ENCODE peak calls at places on chromosomes 6 and 20, in eight cellular contexts. H is brain microvascular endothelial cell, V is tibial nerve, O is choroid plexus epithelial cell, W is colonic mucosa, P is A549, D is foreskin fibroblast, R is endothelial cell of umbilical vein. B is an unnamed sample.

GRCh38 chr6:44234101-44235090 is 11.0 kb downstream of the SLC29A1 start:
- DNase-seq in H (peak; percentile 65), P (peak; percentile 61), O (peak; percentile 87), V (peak; percentile 49), W (peak; percentile 61), R (peak; percentile 69), D (peak; percentile 91), B (no peak)

GRCh38 chr6:64084201-64084663 is 448.6 kb downstream of the PHF3 start:
- DNase-seq in H (no peak), O (no peak), W (peak; percentile 37), R (no peak), P (peak; percentile 1), V (no peak), D (no peak), B (no peak)

GRCh38 chr6:10033223-10033829 is 381.5 kb downstream of the TFAP2A start:
- DNase-seq in P (peak; percentile 97), D (peak; percentile 46), O (no peak), W (no peak), H (no peak), R (no peak), V (no peak), B (no peak)

GRCh38 chr6:149860834-149861602 is 3.1 kb downstream of the LRP11 start:
- DNase-seq in O (peak; percentile 76), P (no peak), D (no peak), R (peak; percentile 62), H (no peak), W (no peak), V (no peak), B (no peak)

GRCh38 chr6:91317247-91317646 is 730.4 kb upstream of the MAP3K7 start:
- DNase-seq in D (no peak), O (peak; percentile 73), W (no peak), H (no peak), R (no peak), P (no peak), V (no peak), B (no peak)

GRCh38 chr6:40912158-40912946 is 126.7 kb downstream of the UNC5CL start:
- DNase-seq in W (peak; percentile 69), V (no peak), D (peak; percentile 44), H (no peak), P (peak; percentile 73), R (peak; percentile 34), O (peak; percentile 36), B (peak; percentile 47)

GRCh38 chr6:156949376-156949775 is 172.2 kb downstream of the ARID1B start:
- DNase-seq in P (peak; percentile 21), D (peak; percentile 80), V (no peak), O (peak; percentile 72), R (peak; percentile 41), W (no peak), H (peak; percentile 76), B (no peak)

GRCh38 chr6:1482381-1483166 is 93.2 kb downstream of the FOXF2 start:
- DNase-seq in R (no peak), V (no peak), W (no peak), D (no peak), O (no peak), P (no peak), H (no peak), B (no peak)

GRCh38 chr6:105898286-105898685 is 187.8 kb upstream of the PRDM1 start:
- DNase-seq in W (no peak), R (no peak), P (no peak), D (peak; percentile 77), V (no peak), H (peak; percentile 16), O (peak; percentile 12), B (no peak)

GRCh38 chr20:56069016-56069415 is 63.7 kb upstream of the CBLN4 start:
- DNase-seq in D (no peak), H (no peak), P (no peak), R (no peak), V (no peak), W (no peak), O (no peak), B (no peak)

GRCh38 chr6:149084761-149085574 is 232.5 kb upstream of the TAB2 start:
- DNase-seq in V (no peak), H (no peak), R (no peak), P (no peak), O (no peak), D (no peak), W (no peak), B (no peak)

GRCh38 chr20:4412216-4412615 is 309.5 kb upstream of the PRND start:
- DNase-seq in D (no peak), O (no peak), P (no peak), H (no peak), R (no peak), V (no peak), W (no peak), B (no peak)

GRCh38 chr20:44295995-44296394 is 15.0 kb downstream of the FITM2 start:
- DNase-seq in O (no peak), D (no peak), P (no peak), R (no peak), V (no peak), W (peak; percentile 33), H (no peak), B (no peak)

GRCh38 chr6:90144928-90145520 is 151.6 kb downstream of the BACH2 start:
- DNase-seq in P (no peak), V (no peak), W (no peak), H (no peak), R (no peak), O (no peak), D (no peak), B (no peak)

DNA sequence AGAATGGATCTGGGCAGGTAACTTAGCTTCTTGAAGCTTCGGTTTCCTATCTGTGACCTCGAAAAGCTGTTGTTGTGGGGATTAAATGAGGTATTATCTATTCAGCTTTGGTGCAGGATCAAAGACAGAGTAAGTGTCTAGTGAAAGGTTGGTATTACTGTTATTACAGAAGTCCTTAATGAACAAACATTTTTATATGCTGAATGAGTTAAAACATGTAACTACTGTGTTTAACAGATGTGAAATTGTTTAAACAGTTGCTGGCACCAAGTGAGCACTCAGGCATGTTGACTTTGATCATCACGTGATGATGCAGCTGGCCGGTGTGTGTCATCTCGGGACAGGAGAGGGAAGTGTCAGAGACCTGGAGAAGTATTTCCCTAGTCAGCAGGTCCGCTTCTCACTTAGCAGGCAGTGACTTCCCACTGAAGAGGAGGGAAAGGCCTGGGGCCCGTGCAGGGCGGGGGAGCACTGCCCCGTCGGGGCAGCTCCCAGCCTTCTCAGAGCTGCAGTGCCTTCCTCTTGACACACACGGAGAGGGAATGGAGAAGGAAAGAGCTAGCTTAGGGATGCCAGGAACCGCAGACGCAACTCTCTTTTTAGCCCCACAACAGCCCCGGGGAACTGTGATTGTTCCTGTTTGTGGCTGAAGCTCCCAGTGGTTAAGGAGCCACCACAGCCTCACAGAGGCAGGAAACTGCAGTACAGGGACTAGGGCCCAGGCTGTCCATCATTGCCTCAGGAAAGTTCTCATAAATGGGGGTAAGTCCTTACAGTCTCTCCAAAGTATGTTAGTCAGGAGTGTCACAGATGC is 18.0 kb downstream of the TUBB2A start:
- DNase-seq in V (peak; percentile 45), O (peak; percentile 92), P (peak; percentile 36), H (peak; percentile 65), W (peak; percentile 85), R (no peak), D (peak; percentile 91), B (no peak)
- TF ChIP-seq CTCF in V (no peak), O (no peak), P (no peak), H (no peak), W (no peak), R (no peak), D (no peak), B (no peak)

GRCh38 chr6:83517500-83517899 is 5.2 kb downstream of the PRSS35 start:
- DNase-seq in W (no peak), R (no peak), O (no peak), V (no peak), H (no peak), P (no peak), D (no peak), B (no peak)

GRCh38 chr6:83509416-83509815 is 2.9 kb upstream of the PRSS35 start:
- DNase-seq in O (peak; percentile 7), R (no peak), D (peak; percentile 15), V (no peak), H (no peak), W (no peak), P (no peak), B (no peak)

GRCh38 chr6:83514877-83515466 is 2.6 kb downstream of the PRSS35 start:
- DNase-seq in O (peak; percentile 85), W (peak; percentile 42), V (no peak), H (peak; percentile 59), P (peak; percentile 57), R (peak; percentile 75), D (peak; percentile 82), B (no peak)

DNA sequence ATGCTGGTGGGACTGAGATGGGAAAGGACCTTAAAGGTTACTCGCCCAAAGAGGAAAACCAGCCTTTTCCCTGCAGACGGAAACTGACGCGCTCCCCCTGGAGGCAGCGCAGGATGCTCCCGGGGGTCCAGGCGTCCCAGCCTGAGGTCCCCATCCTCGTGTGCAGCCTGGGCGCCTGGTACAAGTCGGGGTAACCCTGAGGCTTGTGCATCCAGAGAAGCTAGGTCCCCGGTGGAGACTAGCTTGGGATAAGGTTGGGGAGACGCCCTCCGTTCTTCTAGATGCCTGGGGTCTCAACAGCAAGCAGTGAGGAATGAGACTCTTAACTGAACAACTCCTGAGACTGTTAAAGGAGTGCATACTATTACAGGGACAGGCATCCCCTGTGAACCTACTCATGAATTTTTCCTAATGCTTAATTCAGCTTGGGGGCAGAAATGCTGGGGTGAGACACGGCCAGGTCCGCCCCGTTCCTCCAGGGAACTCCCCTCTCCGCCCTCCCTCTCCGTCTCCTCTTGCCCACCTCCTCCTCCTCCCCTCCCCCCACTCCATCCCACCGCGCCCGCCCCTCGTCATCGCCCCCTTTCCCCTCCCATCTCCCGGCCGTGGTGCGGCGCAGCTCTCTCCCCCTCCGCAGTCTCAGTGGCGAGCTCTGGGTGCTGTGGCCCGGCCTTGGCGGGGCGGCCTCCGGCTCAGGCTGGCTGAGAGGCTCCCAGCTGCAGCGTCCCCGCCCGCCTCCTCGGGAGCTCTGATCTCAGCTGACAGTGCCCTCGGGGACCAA is at the start of gene PRSS35:
- DNase-seq in W (peak; percentile 57), D (peak; percentile 77), P (peak; percentile 57), H (peak; percentile 38), O (peak; percentile 60), V (no peak), R (peak; percentile 53), B (peak; percentile 43)
- TF ChIP-seq CTCF in W (peak; percentile 67), D (peak; percentile 84), P (peak; percentile 76), H (peak; percentile 95), O (peak; percentile 95), V (peak; percentile 61), R (peak; percentile 90), B (peak; percentile 42)

GRCh38 chr20:41604002-41604401 is 14.2 kb downstream of the CHD6 start:
- DNase-seq in O (no peak), W (no peak), R (no peak), V (no peak), D (no peak), P (no peak), H (no peak), B (no peak)
- TF ChIP-seq CTCF in O (peak; percentile 38), W (no peak), R (no peak), V (no peak), D (no peak), P (peak; percentile 8), H (peak; percentile 33), B (no peak)

GRCh38 chr20:939606-940005 is 23.5 kb upstream of the ANGPT4 start:
- DNase-seq in O (no peak), V (no peak), R (no peak), H (no peak), P (no peak), D (no peak), W (no peak), B (no peak)
- TF ChIP-seq CTCF in O (no peak), V (no peak), R (no peak), H (no peak), P (no peak), D (no peak), W (no peak), B (no peak)

GRCh38 chr6:3848925-3849605 is at the start of gene FAM50B:
- DNase-seq in W (peak; percentile 96), R (peak; percentile 86), P (peak; percentile 85), H (peak; percentile 80), D (peak; percentile 95), V (peak; percentile 89), O (peak; percentile 92), B (peak; percentile 89)
- TF ChIP-seq CTCF in W (peak; percentile 91), R (peak; percentile 87), P (peak; percentile 83), H (peak; percentile 94), D (peak; percentile 86), V (peak; percentile 92), O (peak; percentile 84), B (peak; percentile 99)